ENCODE peak calls at places on chromosomes 12 and 14, in six cellular contexts. B is cardiac fibroblast; Q is posterior vena cava; K is activated CD8-positive, alpha-beta T cell treated with anti-CD3 and anti-CD28 coated beads for 36 hours; M is pancreas; W is NCI-H1105 treated with DMSO at 0.1 percent for 48 hours. E is an unnamed sample.

GRCh38 chr12:22215467-22216253 is 118.8 kb downstream of the ST8SIA1 start:
- DNase-seq in B (peak; percentile 17), Q (no peak), K (no peak), M (no peak), W (no peak), E (no peak)

GRCh38 chr12:132488127-132489077 is 1.5 kb upstream of the FBRSL1 start:
- DNase-seq in B (no peak), Q (no peak), K (peak; percentile 49), M (no peak), W (no peak), E (no peak)

GRCh38 chr14:26332966-26333365 is 264.9 kb downstream of the NOVA1 start:
- DNase-seq in B (no peak), Q (peak; percentile 79), K (no peak), M (no peak), W (no peak), E (no peak)

GRCh38 chr12:110023634-110024023 is 24.4 kb downstream of the ANKRD13A start:
- DNase-seq in B (no peak), Q (no peak), K (no peak), M (no peak), W (no peak), E (no peak)

GRCh38 chr12:96034631-96035282 is 630 bp downstream of the LTA4H start:
- DNase-seq in B (peak; percentile 45), Q (no peak), K (peak; percentile 36), M (no peak), W (peak; percentile 58), E (no peak)

GRCh38 chr12:117192057-117192456 is 1.8 kb upstream of the FBXO21 start:
- DNase-seq in B (peak; percentile 46), Q (peak; percentile 38), K (peak; percentile 5), M (peak; percentile 11), W (peak; percentile 7), E (no peak)

GRCh38 chr14:91732859-91733477 is 1.1 kb upstream of the CATSPERB start:
- DNase-seq in B (no peak), Q (no peak), K (no peak), M (no peak), W (no peak), E (no peak)

GRCh38 chr12:12673296-12673695 is 22.7 kb downstream of the GPR19 start:
- DNase-seq in B (no peak), Q (no peak), K (peak; percentile 64), M (no peak), W (no peak), E (no peak)

GRCh38 chr12:66117242-66117641 is 13.3 kb downstream of the LLPH start:
- DNase-seq in B (no peak), Q (no peak), K (no peak), M (no peak), W (no peak), E (no peak)

GRCh38 chr12:105992849-105993740 is 145.7 kb downstream of the NUAK1 start:
- DNase-seq in B (peak; percentile 63), Q (no peak), K (no peak), M (no peak), W (no peak), E (no peak)

GRCh38 chr12:107884769-107885694 is 110.5 kb downstream of the ASCL4 start:
- DNase-seq in B (peak; percentile 66), Q (no peak), K (peak; percentile 69), M (peak; percentile 17), W (peak; percentile 82), E (no peak)

GRCh38 chr14:53391156-53391555 is 238.0 kb upstream of the DDHD1 start:
- DNase-seq in B (peak; percentile 65), Q (no peak), K (no peak), M (no peak), W (no peak), E (no peak)

GRCh38 chr12:82665142-82665923 is 21.4 kb upstream of the TMTC2 start:
- DNase-seq in B (no peak), Q (no peak), K (no peak), M (no peak), W (no peak), E (no peak)

GRCh38 chr12:39102474-39103209 is 197.3 kb upstream of the CPNE8 start:
- DNase-seq in B (peak; percentile 21), Q (no peak), K (no peak), M (no peak), W (no peak), E (no peak)

GRCh38 chr14:101020971-101021370 is 117.4 kb upstream of the RTL1 start:
- DNase-seq in B (no peak), Q (peak; percentile 74), K (no peak), M (no peak), W (no peak), E (no peak)

GRCh38 chr14:22842211-22843122 is 6.1 kb downstream of the MMP14 start:
- DNase-seq in B (no peak), Q (peak; percentile 60), K (no peak), M (no peak), W (no peak), E (no peak)

GRCh38 chr12:69685810-69686209 is 13.3 kb downstream of the BEST3 start:
- DNase-seq in B (peak; percentile 32), Q (no peak), K (no peak), M (no peak), W (no peak), E (no peak)

GRCh38 chr14:46691819-46692218 is 40.2 kb upstream of the RPL10L start:
- DNase-seq in B (no peak), Q (no peak), K (no peak), M (no peak), W (no peak), E (no peak)

GRCh38 chr12:47725893-47726292 is 603 bp upstream of the ENDOU start:
- DNase-seq in B (peak; percentile 72), Q (no peak), K (no peak), M (no peak), W (no peak), E (no peak)

GRCh38 chr14:105495990-105496830 is 5.2 kb downstream of the TEDC1 start:
- DNase-seq in B (no peak), Q (peak; percentile 79), K (no peak), M (no peak), W (no peak), E (no peak)

GRCh38 chr14:39467889-39468524 is 35.8 kb upstream of the FBXO33 start:
- DNase-seq in B (peak; percentile 39), Q (no peak), K (peak; percentile 72), M (no peak), W (peak; percentile 27), E (no peak)

GRCh38 chr12:92503029-92503931 is 199.5 kb upstream of the PLEKHG7 start:
- DNase-seq in B (peak; percentile 7), Q (no peak), K (peak; percentile 74), M (peak; percentile 44), W (peak; percentile 62), E (no peak)

GRCh38 chr12:11897923-11898322 is 172.8 kb upstream of the BCL2L14 start:
- DNase-seq in B (no peak), Q (no peak), K (no peak), M (no peak), W (no peak), E (no peak)

GRCh38 chr14:64074961-64075619 is 219.1 kb downstream of the ESR2 start:
- DNase-seq in B (peak; percentile 22), Q (no peak), K (no peak), M (no peak), W (no peak), E (no peak)

GRCh38 chr12:113077057-113077858 is 20.7 kb downstream of the DTX1 start:
- DNase-seq in B (no peak), Q (no peak), K (no peak), M (no peak), W (no peak), E (no peak)

GRCh38 chr12:89636776-89637160 is 71.9 kb downstream of the ATP2B1 start:
- DNase-seq in B (no peak), Q (no peak), K (no peak), M (no peak), W (no peak), E (no peak)

GRCh38 chr12:39145175-39145999 is 240.0 kb upstream of the CPNE8 start:
- DNase-seq in B (peak; percentile 33), Q (no peak), K (peak; percentile 43), M (peak; percentile 50), W (no peak), E (peak; percentile 55)

GRCh38 chr12:29288031-29288430 is 92.9 kb downstream of the ERGIC2 start:
- DNase-seq in B (no peak), Q (no peak), K (no peak), M (no peak), W (no peak), E (no peak)

E was measured in frontal cortex.